ENCODE peak calls at places on chromosomes 7 and 10, in six cellular contexts. A is memory B cell, O is T follicular helper cell, S is upper lobe of right lung, F is PC-9, K is BJ. U is an unnamed sample.

GRCh38 chr10:43691503-43691902 is 42.8 kb upstream of the ZNF32 start:
- DNase-seq in A (no peak), O (no peak), S (no peak), F (no peak), K (no peak), U (no peak)

GRCh38 chr10:130137077-130137448 is 872 bp downstream of the GLRX3 start:
- DNase-seq in A (no peak), O (no peak), S (no peak), F (no peak), K (no peak), U (peak)

GRCh38 chr7:30851651-30852359 is 59.8 kb upstream of the AQP1 start:
- DNase-seq in A (no peak), O (no peak), S (no peak), F (no peak), K (peak), U (no peak)

GRCh38 chr10:70753841-70754621 is 31.1 kb downstream of the TBATA start:
- DNase-seq in A (no peak), O (no peak), S (peak), F (no peak), K (no peak), U (no peak)

GRCh38 chr7:137772748-137773147 is 74.0 kb downstream of the DGKI start:
- DNase-seq in A (no peak), O (no peak), S (no peak), F (no peak), K (peak), U (no peak)

GRCh38 chr7:41449286-41449685 is 253.6 kb downstream of the INHBA start:
- DNase-seq in A (no peak), O (no peak), S (no peak), F (no peak), K (no peak), U (no peak)

GRCh38 chr7:140229591-140230516 is 53.1 kb upstream of the KDM7A start:
- DNase-seq in A (peak), O (peak), S (no peak), F (no peak), K (no peak), U (no peak)

GRCh38 chr7:100485514-100485913 is 1.8 kb downstream of the NYAP1 start:
- DNase-seq in A (no peak), O (no peak), S (no peak), F (no peak), K (no peak), U (no peak)

GRCh38 chr7:155669717-155670505 is 25.4 kb downstream of the RBM33 start:
- DNase-seq in A (no peak), O (no peak), S (peak), F (no peak), K (no peak), U (no peak)

GRCh38 chr10:34565934-34566333 is 249.2 kb downstream of the PARD3 start:
- DNase-seq in A (no peak), O (no peak), S (no peak), F (no peak), K (no peak), U (no peak)

GRCh38 chr10:1620803-1621202 is 116.5 kb downstream of the ADARB2 start:
- DNase-seq in A (no peak), O (no peak), S (no peak), F (no peak), K (no peak), U (no peak)

GRCh38 chr7:55127622-55128081 is 108.8 kb downstream of the EGFR start:
- DNase-seq in A (no peak), O (no peak), S (no peak), F (no peak), K (no peak), U (no peak)

GRCh38 chr10:49632406-49633317 is 18.8 kb downstream of the CHAT start:
- DNase-seq in A (no peak), O (no peak), S (peak), F (peak), K (no peak), U (no peak)

GRCh38 chr10:2886662-2887061 is 180.7 kb upstream of the PFKP start:
- DNase-seq in A (no peak), O (no peak), S (no peak), F (no peak), K (no peak), U (no peak)

GRCh38 chr7:138299046-138299445 is 161.0 kb upstream of the TRIM24 start:
- DNase-seq in A (no peak), O (no peak), S (no peak), F (no peak), K (no peak), U (no peak)

GRCh38 chr7:128206017-128206746 is 34.9 kb upstream of the LEP start:
- DNase-seq in A (no peak), O (no peak), S (no peak), F (no peak), K (no peak), U (no peak)

GRCh38 chr10:119940487-119940886 is 48.0 kb downstream of the SEC23IP start:
- DNase-seq in A (no peak), O (no peak), S (no peak), F (no peak), K (no peak), U (no peak)

GRCh38 chr7:105268056-105268455 is 120.7 kb downstream of the SRPK2 start:
- DNase-seq in A (no peak), O (no peak), S (no peak), F (peak), K (no peak), U (no peak)

GRCh38 chr7:50369408-50370026 is 65.0 kb downstream of the IKZF1 start:
- DNase-seq in A (peak), O (no peak), S (no peak), F (no peak), K (no peak), U (peak)

GRCh38 chr7:102450242-102450641 is 14.4 kb downstream of the ALKBH4 start:
- DNase-seq in A (peak), O (peak), S (no peak), F (no peak), K (no peak), U (no peak)

GRCh38 chr7:158286210-158286609 is 301.4 kb downstream of the PTPRN2 start:
- DNase-seq in A (no peak), O (no peak), S (no peak), F (no peak), K (no peak), U (no peak)

GRCh38 chr7:105837765-105838241 is 38.6 kb downstream of the ATXN7L1 start:
- DNase-seq in A (no peak), O (no peak), S (peak), F (no peak), K (no peak), U (no peak)

GRCh38 chr10:49668684-49669083 is 10.8 kb upstream of the C10orf53 start:
- DNase-seq in A (no peak), O (no peak), S (no peak), F (peak), K (no peak), U (no peak)

GRCh38 chr7:100544949-100545635 is 6.1 kb downstream of the AGFG2 start:
- DNase-seq in A (no peak), O (no peak), S (no peak), F (peak), K (no peak), U (no peak)

GRCh38 chr7:30800785-30801252 is 29.6 kb downstream of the MINDY4 start:
- DNase-seq in A (peak), O (no peak), S (no peak), F (peak), K (no peak), U (peak)

GRCh38 chr10:88965016-88965415 is 12.4 kb upstream of the ACTA2 start:
- DNase-seq in A (no peak), O (no peak), S (no peak), F (no peak), K (no peak), U (no peak)

GRCh38 chr7:29087840-29088169 is 58.5 kb downstream of the CPVL start:
- DNase-seq in A (no peak), O (no peak), S (no peak), F (no peak), K (no peak), U (no peak)

GRCh38 chr10:127679642-127680255 is 57.2 kb upstream of the FOXI2 start:
- DNase-seq in A (no peak), O (no peak), S (no peak), F (no peak), K (no peak), U (no peak)

GRCh38 chr10:29329420-29329819 is 40.5 kb downstream of the LYZL1 start:
- DNase-seq in A (no peak), O (no peak), S (no peak), F (no peak), K (no peak), U (no peak)

GRCh38 chr7:1357601-1358271 is 101.5 kb downstream of the MICALL2 start:
- DNase-seq in A (no peak), O (no peak), S (peak), F (no peak), K (no peak), U (no peak)

GRCh38 chr10:125982256-125982948 is 86.0 kb downstream of the FANK1 start:
- DNase-seq in A (peak), O (no peak), S (no peak), F (peak), K (peak), U (peak)